ENCODE peak calls at places on chromosomes 4 and X, in seven cellular contexts. One of them, this sample, is unnamed. For H3K27me3, the result is how much of the 10 kb centered on the place peaks cover.

GRCh38 chr4:82786004-82786400 is 12.6 kb downstream of the SCD5 start:
- DNase-seq in fibroblast of lung: peak
- DNase-seq in GM23338: peak
- DNase-seq in aorta: no peak
- DNase-seq in HL-60: no peak
- DNase-seq in K562: no peak
- DNase-seq in psoas muscle: no peak
- DNase-seq in this sample: no peak

GRCh38 chr4:103046416-103047290 is 27.1 kb upstream of the SLC9B1 start:
- DNase-seq in HL-60: peak
- DNase-seq in fibroblast of lung: peak
- DNase-seq in K562: peak
- DNase-seq in psoas muscle: no peak
- DNase-seq in aorta: no peak
- DNase-seq in GM23338: peak
- DNase-seq in this sample: peak

GRCh38 chrX:27132851-27133250 is 330.3 kb downstream of the PPP4R3C start:
- DNase-seq in aorta: no peak
- DNase-seq in fibroblast of lung: peak
- DNase-seq in psoas muscle: no peak
- DNase-seq in HL-60: no peak
- DNase-seq in K562: no peak
- DNase-seq in GM23338: no peak
- DNase-seq in this sample: no peak

GRCh38 chrX:109389917-109390316 is 92.0 kb downstream of the GUCY2F start:
- DNase-seq in fibroblast of lung: no peak
- DNase-seq in K562: peak
- DNase-seq in HL-60: no peak
- DNase-seq in GM23338: no peak
- DNase-seq in aorta: no peak
- DNase-seq in psoas muscle: no peak
- DNase-seq in this sample: no peak

GRCh38 chrX:36407886-36408285 is 488.4 kb downstream of the CFAP47 start:
- DNase-seq in fibroblast of lung: no peak
- DNase-seq in HL-60: no peak
- DNase-seq in GM23338: no peak
- DNase-seq in K562: no peak
- DNase-seq in aorta: no peak
- DNase-seq in psoas muscle: no peak
- DNase-seq in this sample: no peak

GRCh38 chr4:87423313-87424031 is 1.1 kb downstream of the NUDT9 start:
- DNase-seq in HL-60: no peak
- DNase-seq in aorta: no peak
- DNase-seq in psoas muscle: no peak
- DNase-seq in K562: peak
- DNase-seq in fibroblast of lung: no peak
- DNase-seq in GM23338: no peak
- DNase-seq in this sample: no peak

GRCh38 chr4:124953059-124953850 is 240.7 kb upstream of the ANKRD50 start:
- DNase-seq in GM23338: no peak
- DNase-seq in HL-60: no peak
- DNase-seq in fibroblast of lung: peak
- DNase-seq in aorta: no peak
- DNase-seq in K562: no peak
- DNase-seq in psoas muscle: no peak
- DNase-seq in this sample: no peak

GRCh38 chrX:71998836-71999509 is 88.3 kb downstream of the NHSL2 start:
- DNase-seq in aorta: no peak
- DNase-seq in psoas muscle: no peak
- DNase-seq in fibroblast of lung: no peak
- DNase-seq in HL-60: no peak
- DNase-seq in K562: peak
- DNase-seq in GM23338: peak
- DNase-seq in this sample: no peak

GRCh38 chr4:169567916-169568315 is 44.5 kb downstream of the NEK1 start:
- DNase-seq in fibroblast of lung: peak
- DNase-seq in psoas muscle: no peak
- DNase-seq in aorta: no peak
- DNase-seq in K562: no peak
- DNase-seq in HL-60: no peak
- DNase-seq in GM23338: no peak
- DNase-seq in this sample: no peak

GRCh38 chr4:111031180-111031579 is 408.3 kb upstream of the PITX2 start:
- DNase-seq in K562: no peak
- DNase-seq in GM23338: no peak
- DNase-seq in fibroblast of lung: peak
- DNase-seq in psoas muscle: no peak
- DNase-seq in aorta: no peak
- DNase-seq in HL-60: no peak
- DNase-seq in this sample: no peak

GRCh38 chr4:73777612-73778011 is 37.2 kb downstream of the CXCL8 start:
- DNase-seq in aorta: no peak
- DNase-seq in psoas muscle: no peak
- DNase-seq in HL-60: no peak
- DNase-seq in K562: no peak
- DNase-seq in GM23338: no peak
- DNase-seq in fibroblast of lung: peak
- DNase-seq in this sample: no peak

GRCh38 chr4:8534129-8534528 is 46.1 kb upstream of the GPR78 start:
- DNase-seq in HL-60: no peak
- DNase-seq in K562: no peak
- DNase-seq in aorta: peak
- DNase-seq in fibroblast of lung: peak
- DNase-seq in psoas muscle: no peak
- DNase-seq in GM23338: peak
- DNase-seq in this sample: peak

GRCh38 chrX:108219949-108220601 is 128.5 kb downstream of the ATG4A start:
- DNase-seq in psoas muscle: no peak
- DNase-seq in K562: peak
- DNase-seq in HL-60: no peak
- DNase-seq in fibroblast of lung: no peak
- DNase-seq in aorta: no peak
- DNase-seq in GM23338: no peak
- DNase-seq in this sample: no peak

GRCh38 chrX:3425031-3425430 is 78.6 kb upstream of the MXRA5 start:
- DNase-seq in psoas muscle: no peak
- DNase-seq in aorta: no peak
- DNase-seq in K562: no peak
- DNase-seq in fibroblast of lung: no peak
- DNase-seq in GM23338: no peak
- DNase-seq in HL-60: no peak
- DNase-seq in this sample: no peak

GRCh38 chrX:142184756-142185602 is 20.1 kb downstream of the MAGEC2 start:
- DNase-seq in GM23338: no peak
- DNase-seq in K562: no peak
- DNase-seq in psoas muscle: no peak
- DNase-seq in aorta: no peak
- DNase-seq in HL-60: no peak
- DNase-seq in fibroblast of lung: no peak
- DNase-seq in this sample: no peak

GRCh38 chr4:120155287-120155686 is 88.6 kb upstream of the MAD2L1 start:
- DNase-seq in aorta: no peak
- DNase-seq in psoas muscle: no peak
- DNase-seq in GM23338: no peak
- DNase-seq in K562: no peak
- DNase-seq in HL-60: no peak
- DNase-seq in fibroblast of lung: no peak
- DNase-seq in this sample: no peak

GRCh38 chrX:16807548-16807947 is 21.3 kb downstream of the TXLNG start:
- DNase-seq in aorta: no peak
- DNase-seq in psoas muscle: no peak
- DNase-seq in HL-60: no peak
- DNase-seq in fibroblast of lung: peak
- DNase-seq in K562: no peak
- DNase-seq in GM23338: peak
- DNase-seq in this sample: no peak

GRCh38 chrX:72028701-72029470 is 102.8 kb downstream of the RTL5 start:
- DNase-seq in K562: no peak
- DNase-seq in fibroblast of lung: no peak
- DNase-seq in psoas muscle: no peak
- DNase-seq in GM23338: no peak
- DNase-seq in aorta: peak
- DNase-seq in HL-60: no peak
- DNase-seq in this sample: no peak

GRCh38 chrX:1932231-1932630 is 317.4 kb downstream of the ASMT start:
- DNase-seq in HL-60: no peak
- DNase-seq in K562: no peak
- DNase-seq in aorta: no peak
- DNase-seq in GM23338: no peak
- DNase-seq in fibroblast of lung: peak
- DNase-seq in psoas muscle: no peak
- DNase-seq in this sample: no peak

GRCh38 chrX:1925053-1925481 is 310.2 kb downstream of the ASMT start:
- DNase-seq in fibroblast of lung: no peak
- DNase-seq in aorta: no peak
- DNase-seq in K562: no peak
- DNase-seq in HL-60: no peak
- DNase-seq in GM23338: peak
- DNase-seq in psoas muscle: no peak
- DNase-seq in this sample: peak

GRCh38 chrX:1933964-1934363 is 319.1 kb downstream of the ASMT start:
- DNase-seq in K562: no peak
- DNase-seq in fibroblast of lung: no peak
- DNase-seq in HL-60: no peak
- DNase-seq in psoas muscle: no peak
- DNase-seq in aorta: no peak
- DNase-seq in GM23338: no peak
- DNase-seq in this sample: no peak

DNA sequence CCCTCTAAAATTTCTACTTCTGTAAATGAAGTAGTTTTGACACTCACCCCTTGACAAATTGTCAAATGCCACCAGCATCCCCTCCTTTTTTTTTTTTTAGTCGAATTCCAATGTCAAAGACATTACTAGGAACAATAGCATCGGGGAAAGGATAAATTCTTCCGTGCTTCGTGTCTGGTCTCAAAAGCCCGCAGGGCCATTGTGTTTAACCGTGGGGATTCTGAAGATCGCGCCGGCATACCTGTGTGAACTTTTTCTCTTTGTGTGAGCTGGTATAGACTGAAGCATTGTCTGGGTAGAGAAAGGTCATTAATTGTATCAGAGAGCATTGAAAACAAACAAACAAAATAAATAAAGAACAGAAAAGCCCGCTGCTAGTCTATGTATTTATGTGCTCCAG is 313.9 kb downstream of the ASMT start:
- DNase-seq in GM23338: peak
- DNase-seq in fibroblast of lung: no peak
- DNase-seq in HL-60: no peak
- DNase-seq in psoas muscle: no peak
- DNase-seq in aorta: no peak
- DNase-seq in K562: no peak
- DNase-seq in this sample: no peak
- H3K27me3 ChIP-seq in GM23338: under half
- H3K27me3 ChIP-seq in fibroblast of lung: under half
- H3K27me3 ChIP-seq in HL-60: under half
- H3K27me3 ChIP-seq in psoas muscle: under half
- H3K27me3 ChIP-seq in aorta: under half
- H3K27me3 ChIP-seq in K562: under half
- H3K27me3 ChIP-seq in this sample: under half

GRCh38 chr4:17780461-17781071 is 855 bp downstream of the FAM184B start:
- DNase-seq in psoas muscle: no peak
- DNase-seq in fibroblast of lung: peak
- DNase-seq in HL-60: no peak
- DNase-seq in GM23338: no peak
- DNase-seq in K562: no peak
- DNase-seq in aorta: no peak
- DNase-seq in this sample: no peak
- H3K27me3 ChIP-seq in psoas muscle: under half
- H3K27me3 ChIP-seq in fibroblast of lung: under half
- H3K27me3 ChIP-seq in HL-60: under half
- H3K27me3 ChIP-seq in GM23338: half or more
- H3K27me3 ChIP-seq in K562: under half
- H3K27me3 ChIP-seq in aorta: under half
- H3K27me3 ChIP-seq in this sample: under half

GRCh38 chr4:1562371-1562770 is 121.7 kb downstream of the FAM53A start:
- DNase-seq in GM23338: no peak
- DNase-seq in psoas muscle: no peak
- DNase-seq in fibroblast of lung: no peak
- DNase-seq in aorta: no peak
- DNase-seq in HL-60: no peak
- DNase-seq in K562: no peak
- DNase-seq in this sample: no peak

GRCh38 chr4:1562771-1563170 is 121.3 kb downstream of the FAM53A start:
- DNase-seq in fibroblast of lung: no peak
- DNase-seq in K562: no peak
- DNase-seq in psoas muscle: no peak
- DNase-seq in aorta: no peak
- DNase-seq in GM23338: no peak
- DNase-seq in HL-60: no peak
- DNase-seq in this sample: no peak

GRCh38 chr4:1559896-1560650 is 124.0 kb downstream of the FAM53A start:
- DNase-seq in aorta: no peak
- DNase-seq in HL-60: no peak
- DNase-seq in psoas muscle: no peak
- DNase-seq in K562: no peak
- DNase-seq in fibroblast of lung: no peak
- DNase-seq in GM23338: no peak
- DNase-seq in this sample: no peak

GRCh38 chr4:1563241-1563640 is 120.9 kb downstream of the FAM53A start:
- DNase-seq in psoas muscle: no peak
- DNase-seq in aorta: no peak
- DNase-seq in fibroblast of lung: no peak
- DNase-seq in HL-60: no peak
- DNase-seq in K562: no peak
- DNase-seq in GM23338: no peak
- DNase-seq in this sample: no peak

DNA sequence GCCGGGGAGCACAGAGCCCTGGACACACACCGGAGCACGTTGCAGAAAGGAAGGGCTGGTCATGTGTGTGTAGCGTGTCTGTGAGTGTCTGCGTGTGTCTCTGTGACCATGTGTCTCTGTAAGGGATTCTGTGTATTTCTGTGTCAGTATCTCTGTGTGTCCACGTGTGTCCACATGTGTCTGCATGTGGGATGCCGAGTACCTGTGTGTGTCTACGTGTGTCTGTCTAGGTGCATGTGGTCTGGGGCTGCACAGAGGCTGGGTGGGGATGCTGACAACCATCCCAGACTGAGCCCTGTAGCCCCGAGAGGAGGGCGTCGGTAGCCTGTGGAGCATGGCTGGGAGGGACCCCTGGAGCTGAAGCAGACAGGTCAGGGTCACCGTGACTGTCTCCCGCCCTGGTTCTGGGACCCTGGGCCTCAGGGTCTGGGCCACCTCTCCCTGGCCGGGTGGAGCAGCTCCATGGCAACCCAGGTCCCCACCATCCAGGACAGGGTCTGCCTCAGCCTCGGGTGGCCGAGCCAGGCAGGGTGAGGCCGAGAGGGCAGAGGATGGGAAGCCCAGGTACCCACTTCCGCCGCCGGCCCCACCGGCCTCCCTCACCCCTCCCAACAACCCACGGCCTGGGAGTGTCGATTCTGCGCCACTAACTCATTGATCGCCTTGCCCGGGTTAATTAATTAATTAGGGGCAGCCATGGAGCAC is 122.7 kb downstream of the FAM53A start:
- DNase-seq in HL-60: no peak
- DNase-seq in psoas muscle: no peak
- DNase-seq in aorta: no peak
- DNase-seq in GM23338: no peak
- DNase-seq in fibroblast of lung: no peak
- DNase-seq in K562: no peak
- DNase-seq in this sample: no peak
- H3K27me3 ChIP-seq in HL-60: under half
- H3K27me3 ChIP-seq in psoas muscle: under half
- H3K27me3 ChIP-seq in aorta: under half
- H3K27me3 ChIP-seq in GM23338: under half
- H3K27me3 ChIP-seq in fibroblast of lung: under half
- H3K27me3 ChIP-seq in K562: half or more
- H3K27me3 ChIP-seq in this sample: under half

GRCh38 chr4:3860913-3861636 is 94.9 kb downstream of the ADRA2C start:
- DNase-seq in psoas muscle: peak
- DNase-seq in HL-60: no peak
- DNase-seq in fibroblast of lung: no peak
- DNase-seq in aorta: peak
- DNase-seq in GM23338: no peak
- DNase-seq in K562: no peak
- DNase-seq in this sample: no peak
- H3K27me3 ChIP-seq in psoas muscle: under half
- H3K27me3 ChIP-seq in HL-60: under half
- H3K27me3 ChIP-seq in fibroblast of lung: under half
- H3K27me3 ChIP-seq in aorta: under half
- H3K27me3 ChIP-seq in GM23338: under half
- H3K27me3 ChIP-seq in K562: half or more
- H3K27me3 ChIP-seq in this sample: under half